ENCODE peak calls at places on chromosomes 5 and 9, in nine cellular contexts. Q, I, F, W, C, S, T, A and Z are unnamed samples.

GRCh38 chr5:180817847-180818246 is 15.2 kb upstream of the MGAT1 start:
- DNase-seq in Q (no peak), I (no peak), F (no peak), W (no peak), C (no peak), S (no peak), T (no peak), A (no peak), Z (no peak)

GRCh38 chr9:127780126-127780885 is 1.8 kb upstream of the SH2D3C start:
- DNase-seq in Q (no peak), I (peak), F (no peak), W (no peak), C (no peak), S (no peak), T (no peak), A (no peak), Z (no peak)

GRCh38 chr5:176535655-176536131 is 1.5 kb downstream of the RNF44 start:
- DNase-seq in Q (no peak), I (no peak), F (no peak), W (no peak), C (no peak), S (no peak), T (peak), A (peak), Z (no peak)

GRCh38 chr5:110916373-110917049 is 155.0 kb upstream of the TSLP start:
- DNase-seq in Q (no peak), I (no peak), F (no peak), W (no peak), C (no peak), S (no peak), T (peak), A (no peak), Z (no peak)

GRCh38 chr5:68285857-68286611 is 70.5 kb downstream of the PIK3R1 start:
- DNase-seq in Q (peak), I (no peak), F (peak), W (no peak), C (no peak), S (no peak), T (peak), A (no peak), Z (no peak)

GRCh38 chr9:100505564-100506159 is 32.7 kb downstream of the TMEFF1 start:
- DNase-seq in Q (peak), I (peak), F (peak), W (peak), C (peak), S (no peak), T (peak), A (peak), Z (peak)

GRCh38 chr5:115873392-115873791 is 31.7 kb downstream of the AP3S1 start:
- DNase-seq in Q (no peak), I (no peak), F (no peak), W (no peak), C (no peak), S (no peak), T (peak), A (no peak), Z (no peak)

GRCh38 chr5:40549611-40550010 is 130.1 kb upstream of the PTGER4 start:
- DNase-seq in Q (no peak), I (no peak), F (no peak), W (no peak), C (no peak), S (no peak), T (no peak), A (no peak), Z (no peak)

GRCh38 chr5:862367-863243 is 11.8 kb upstream of the ZDHHC11 start:
- DNase-seq in Q (no peak), I (no peak), F (no peak), W (no peak), C (no peak), S (no peak), T (peak), A (no peak), Z (no peak)

GRCh38 chr5:79464695-79465332 is 49.1 kb downstream of the HOMER1 start:
- DNase-seq in Q (peak), I (no peak), F (no peak), W (no peak), C (peak), S (no peak), T (peak), A (no peak), Z (no peak)

GRCh38 chr5:124873189-124873588 is 126.8 kb upstream of the ZNF608 start:
- DNase-seq in Q (no peak), I (no peak), F (no peak), W (no peak), C (no peak), S (no peak), T (no peak), A (no peak), Z (no peak)

GRCh38 chr5:120817044-120817985 is 353.2 kb downstream of the PRR16 start:
- DNase-seq in Q (no peak), I (no peak), F (no peak), W (no peak), C (no peak), S (no peak), T (peak), A (no peak), Z (no peak)

GRCh38 chr5:38718874-38719391 is 126.9 kb upstream of the OSMR start:
- DNase-seq in Q (no peak), I (no peak), F (no peak), W (no peak), C (no peak), S (no peak), T (peak), A (no peak), Z (no peak)